ENCODE peak calls at places on chromosomes 7 and 10, in six cellular contexts. K, Q, T, O, L and B are unnamed samples.

GRCh38 chr7:23454880-23455526 is 15.3 kb downstream of the IGF2BP3 start:
- DNase-seq in K (no peak), Q (no peak), T (no peak), O (no peak), L (no peak), B (no peak)

GRCh38 chr10:17056781-17057191 is 72.8 kb downstream of the CUBN start:
- DNase-seq in K (no peak), Q (no peak), T (no peak), O (peak), L (peak), B (peak)

GRCh38 chr10:4512557-4513286 is 313.3 kb upstream of the AKR1E2 start:
- DNase-seq in K (peak), Q (peak), T (no peak), O (no peak), L (peak), B (peak)

GRCh38 chr10:112374724-112375541 is 1.0 kb downstream of the ACSL5 start:
- DNase-seq in K (no peak), Q (no peak), T (no peak), O (no peak), L (peak), B (no peak)

GRCh38 chr7:156753630-156754029 is 113.1 kb downstream of the RNF32 start:
- DNase-seq in K (no peak), Q (no peak), T (no peak), O (no peak), L (no peak), B (no peak)

GRCh38 chr10:14648042-14648765 is 126.5 kb downstream of the FAM107B start:
- DNase-seq in K (peak), Q (peak), T (peak), O (no peak), L (peak), B (peak)

GRCh38 chr10:93198401-93199175 is 124.9 kb downstream of the CYP26A1 start:
- DNase-seq in K (no peak), Q (no peak), T (no peak), O (no peak), L (no peak), B (peak)

GRCh38 chr10:63157845-63158624 is 24.9 kb downstream of the NRBF2 start:
- DNase-seq in K (peak), Q (peak), T (no peak), O (peak), L (peak), B (peak)

GRCh38 chr10:83680470-83680891 is 458.8 kb upstream of the GHITM start:
- DNase-seq in K (no peak), Q (no peak), T (no peak), O (no peak), L (no peak), B (no peak)

GRCh38 chr7:20835111-20835750 is 48.5 kb upstream of the SP8 start:
- DNase-seq in K (no peak), Q (no peak), T (no peak), O (no peak), L (no peak), B (no peak)

GRCh38 chr7:20831976-20832375 is 45.3 kb upstream of the SP8 start:
- DNase-seq in K (no peak), Q (no peak), T (no peak), O (no peak), L (no peak), B (no peak)

GRCh38 chr7:20831451-20831850 is 44.8 kb upstream of the SP8 start:
- DNase-seq in K (no peak), Q (no peak), T (no peak), O (no peak), L (no peak), B (no peak)

GRCh38 chr7:20839196-20839735 is 52.6 kb upstream of the SP8 start:
- DNase-seq in K (no peak), Q (no peak), T (no peak), O (no peak), L (no peak), B (no peak)

DNA sequence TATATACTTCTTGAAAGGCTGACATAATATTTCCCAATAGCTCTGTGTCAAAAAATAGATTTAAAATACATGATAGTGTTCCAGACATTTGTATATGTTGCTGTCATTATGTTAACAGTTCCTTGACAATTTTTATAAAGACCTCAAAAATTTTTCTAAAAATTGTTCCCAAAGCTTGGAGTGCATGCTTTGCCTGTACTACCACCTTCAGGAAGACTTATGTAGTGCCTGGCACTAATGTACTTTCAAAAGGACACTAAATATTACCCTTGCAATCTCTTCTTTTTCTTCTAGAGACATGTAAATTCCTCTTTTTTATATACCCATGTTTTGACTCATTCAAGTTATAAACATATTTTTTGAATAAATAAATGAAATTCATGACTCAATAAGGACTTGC is 48.0 kb upstream of the SP8 start:
- DNase-seq in K (no peak), Q (no peak), T (no peak), O (no peak), L (no peak), B (no peak)
- TF ChIP-seq CTCF in K (no peak), Q (peak), T (no peak), O (no peak), L (no peak), B (no peak)

GRCh38 chr7:711093-711966 is 15.2 kb upstream of the DNAAF5 start:
- DNase-seq in K (no peak), Q (no peak), T (peak), O (no peak), L (no peak), B (no peak)
- H3K4me3 ChIP-seq in K (peak), Q (no peak), T (peak), O (peak), L (peak), B (peak)

GRCh38 chr7:97019710-97020109 is 4.9 kb downstream of the DLX5 start:
- DNase-seq in K (no peak), Q (no peak), T (no peak), O (no peak), L (no peak), B (no peak)

GRCh38 chr7:97022451-97023306 is 2.0 kb downstream of the DLX5 start:
- DNase-seq in K (no peak), Q (no peak), T (no peak), O (no peak), L (no peak), B (no peak)

GRCh38 chr7:97018775-97019535 is 5.7 kb downstream of the DLX5 start:
- DNase-seq in K (no peak), Q (no peak), T (no peak), O (no peak), L (no peak), B (no peak)

GRCh38 chr7:97020601-97021442 is 3.8 kb downstream of the DLX5 start:
- DNase-seq in K (no peak), Q (no peak), T (no peak), O (no peak), L (no peak), B (no peak)

DNA sequence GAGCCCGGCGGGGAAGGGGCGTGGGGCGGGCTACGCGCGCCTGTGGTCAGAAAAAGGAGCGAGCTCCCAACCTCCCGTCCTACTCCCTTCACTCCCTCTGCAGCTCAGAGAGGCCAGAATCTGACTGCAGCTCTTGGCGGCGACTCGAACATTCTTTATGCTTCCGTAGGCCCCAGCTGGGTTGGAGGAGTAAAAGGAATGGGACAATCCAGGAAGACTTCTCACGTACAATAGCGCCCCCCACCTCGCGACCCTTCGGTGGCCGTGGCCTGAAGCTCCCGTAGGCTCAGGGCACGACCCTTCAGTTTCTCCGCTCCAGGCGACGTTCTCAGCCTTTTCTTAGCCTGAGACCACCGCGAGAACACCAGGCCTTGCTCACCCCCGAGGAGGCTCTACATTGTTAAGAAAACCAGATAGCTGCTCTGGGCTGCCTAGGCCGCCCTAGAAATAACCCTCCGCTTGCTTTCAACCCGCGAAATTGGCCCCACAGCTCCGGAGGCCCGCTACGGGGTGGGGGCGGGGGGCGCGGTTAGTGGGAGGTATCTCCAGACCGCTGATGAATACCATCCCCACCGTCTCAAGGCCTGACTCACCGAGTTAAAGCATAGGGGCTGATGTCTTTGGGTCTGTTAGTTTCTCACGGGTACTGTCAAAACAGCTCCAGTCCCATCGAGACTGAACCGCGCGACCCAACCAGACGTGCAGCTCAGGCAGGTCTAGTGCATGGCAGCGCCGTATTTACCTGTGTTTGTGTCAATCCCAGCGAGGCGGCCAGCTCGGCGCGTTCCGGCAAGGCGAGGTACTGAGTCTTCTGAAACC is 3.0 kb downstream of the DLX5 start:
- DNase-seq in K (no peak), Q (no peak), T (no peak), O (no peak), L (no peak), B (no peak)
- TF ChIP-seq CTCF in K (no peak), Q (no peak), T (no peak), O (no peak), L (no peak), B (no peak)

GRCh38 chr7:49775949-49776443 is 2.6 kb downstream of the VWC2 start:
- DNase-seq in K (no peak), Q (no peak), T (no peak), O (no peak), L (no peak), B (no peak)
- H3K4me3 ChIP-seq in K (no peak), Q (no peak), T (peak), O (no peak), L (no peak), B (no peak)